ENCODE peak calls at places on chromosomes 12 and 14, in eight cellular contexts. A is HEK293T; F is CD4-positive, alpha-beta T cell; Q is lower leg skin; D is stimulated activated CD4-positive, alpha-beta T cell treated with anti-CD3 and anti-CD28 coated beads, Interleukin-15, amount 100 ng/mL, for 1 hour; W is amygdala; U is EL; R is AML-193. C is an unnamed sample.

GRCh38 chr14:97414718-97415098 is 617.5 kb downstream of the VRK1 start:
- DNase-seq in R (no peak), A (no peak), D (no peak), W (no peak), F (no peak), Q (no peak), U (no peak), C (no peak)

GRCh38 chr14:76264384-76264783 is 111.6 kb upstream of the ESRRB start:
- DNase-seq in W (no peak), Q (no peak), R (no peak), U (no peak), A (no peak), D (no peak), F (no peak), C (no peak)

GRCh38 chr12:96047151-96047620 is 11.8 kb upstream of the LTA4H start:
- DNase-seq in D (no peak), W (no peak), U (no peak), R (no peak), A (no peak), Q (no peak), F (no peak), C (no peak)

GRCh38 chr14:26730929-26731618 is 133.2 kb upstream of the NOVA1 start:
- DNase-seq in A (peak), R (peak), F (no peak), D (no peak), W (no peak), U (no peak), Q (no peak), C (no peak)

GRCh38 chr14:58131386-58131785 is 20.6 kb downstream of the ARMH4 start:
- DNase-seq in Q (no peak), A (no peak), F (no peak), W (no peak), D (no peak), U (peak), R (no peak), C (no peak)

GRCh38 chr14:92280554-92281262 is 42.3 kb upstream of the SLC24A4 start:
- DNase-seq in R (no peak), A (no peak), W (no peak), F (no peak), Q (no peak), D (no peak), U (no peak), C (no peak)

GRCh38 chr12:48788522-48788851 is 402 bp downstream of the ADCY6 start:
- DNase-seq in Q (no peak), W (no peak), R (no peak), D (no peak), F (no peak), A (no peak), U (no peak), C (no peak)

GRCh38 chr14:50763386-50764007 is 67.5 kb downstream of the NIN start:
- DNase-seq in U (peak), F (no peak), W (no peak), A (no peak), R (no peak), D (no peak), Q (no peak), C (no peak)

GRCh38 chr14:69002069-69002468 is 23.0 kb upstream of the ACTN1 start:
- DNase-seq in A (peak), Q (no peak), W (no peak), F (no peak), U (no peak), D (no peak), R (peak), C (no peak)

GRCh38 chr12:127083028-127083949 is 1183.7 kb upstream of the TMEM132C start:
- DNase-seq in Q (no peak), A (no peak), R (peak), U (peak), W (no peak), F (no peak), D (no peak), C (no peak)

GRCh38 chr12:121036810-121037326 is 2.2 kb downstream of the OASL start:
- DNase-seq in F (no peak), R (no peak), A (no peak), W (no peak), Q (no peak), U (peak), D (no peak), C (no peak)

C was measured in gastrocnemius medialis.